ENCODE peak calls at places on chromosomes 6 and 20, in nine cellular contexts. V is SJSA1; H is lung; M is right lobe of liver; O is upper lobe of right lung; Q is CD8-positive, alpha-beta memory T cell; C is adrenal gland; G is effector memory CD4-positive, alpha-beta T cell; J is aorta. I is an unnamed sample. For H3K9me3, the result is how much of the 10 kb centered on the place peaks cover.

GRCh38 chr20:13852321-13852720 is 67.5 kb downstream of the NDUFAF5 start:
- DNase-seq in V (no peak), H (no peak), M (no peak), O (no peak), Q (no peak), C (no peak), G (no peak), J (no peak), I (no peak)

GRCh38 chr6:116529466-116529969 is 16.0 kb downstream of the TRAPPC3L start:
- DNase-seq in V (no peak), H (no peak), M (no peak), O (no peak), Q (no peak), C (no peak), G (no peak), J (no peak), I (no peak)

GRCh38 chr6:127267742-127268588 is 1.3 kb downstream of the RNF146 start:
- DNase-seq in V (no peak), H (no peak), M (no peak), O (no peak), Q (no peak), C (no peak), G (no peak), J (no peak), I (peak)

GRCh38 chr6:69732640-69733039 is 64.2 kb downstream of the LMBRD1 start:
- DNase-seq in V (no peak), H (no peak), M (no peak), O (no peak), Q (no peak), C (no peak), G (no peak), J (no peak), I (peak)

GRCh38 chr20:37282558-37282957 is 6.9 kb upstream of the MANBAL start:
- DNase-seq in V (no peak), H (no peak), M (no peak), O (no peak), Q (no peak), C (no peak), G (no peak), J (no peak), I (no peak)

GRCh38 chr6:79782775-79783174 is 151.6 kb downstream of the SH3BGRL2 start:
- DNase-seq in V (no peak), H (no peak), M (no peak), O (no peak), Q (no peak), C (no peak), G (no peak), J (no peak), I (no peak)

GRCh38 chr6:30411515-30412207 is 66.7 kb downstream of the RPP21 start:
- DNase-seq in V (peak), H (peak), M (no peak), O (peak), Q (peak), C (peak), G (peak), J (peak), I (peak)

GRCh38 chr20:1002682-1003561 is 811 bp upstream of the RSPO4 start:
- DNase-seq in V (no peak), H (no peak), M (no peak), O (peak), Q (no peak), C (no peak), G (no peak), J (no peak), I (no peak)

GRCh38 chr20:50987493-50988210 is 29.0 kb downstream of the MOCS3 start:
- DNase-seq in V (peak), H (peak), M (peak), O (no peak), Q (peak), C (peak), G (peak), J (peak), I (peak)

GRCh38 chr20:4813839-4814695 is 92.4 kb downstream of the PRND start:
- DNase-seq in V (no peak), H (no peak), M (no peak), O (no peak), Q (peak), C (no peak), G (peak), J (no peak), I (peak)

GRCh38 chr6:25035451-25036435 is 100.0 kb upstream of the RIPOR2 start:
- DNase-seq in V (no peak), H (no peak), M (no peak), O (no peak), Q (no peak), C (no peak), G (no peak), J (no peak), I (peak)

GRCh38 chr20:32621071-32621913 is 36.2 kb upstream of the NOL4L start:
- DNase-seq in V (no peak), H (no peak), M (no peak), O (no peak), Q (no peak), C (no peak), G (no peak), J (no peak), I (no peak)

GRCh38 chr20:29443819-29444218 is 1813.6 kb upstream of the DEFB115 start:
- DNase-seq in V (no peak), H (no peak), M (no peak), O (no peak), Q (no peak), C (no peak), G (no peak), J (no peak), I (no peak)
- H3K9me3 ChIP-seq in V (under half), H (under half), M (under half), O (under half), Q (under half), C (under half), G (under half), J (under half), I (under half)

GRCh38 chr6:40131675-40132074 is 197.4 kb upstream of the MOCS1 start:
- DNase-seq in V (no peak), H (no peak), M (no peak), O (no peak), Q (no peak), C (no peak), G (no peak), J (no peak), I (no peak)
- H3K9me3 ChIP-seq in V (under half), H (under half), M (under half), O (under half), Q (under half), C (under half), G (under half), J (under half), I (under half)

GRCh38 chr6:27178001-27178730 is 69.3 kb upstream of the PRSS16 start:
- DNase-seq in V (peak), H (peak), M (peak), O (no peak), Q (peak), C (peak), G (peak), J (peak), I (peak)

GRCh38 chr6:27188885-27189418 is 58.5 kb upstream of the PRSS16 start:
- DNase-seq in V (peak), H (peak), M (peak), O (no peak), Q (peak), C (peak), G (peak), J (peak), I (peak)

GRCh38 chr6:27188206-27188884 is 59.2 kb upstream of the PRSS16 start:
- DNase-seq in V (peak), H (peak), M (peak), O (peak), Q (no peak), C (peak), G (no peak), J (peak), I (no peak)

GRCh38 chr6:27178860-27179259 is 68.6 kb upstream of the PRSS16 start:
- DNase-seq in V (no peak), H (no peak), M (no peak), O (no peak), Q (no peak), C (no peak), G (no peak), J (no peak), I (no peak)

GRCh38 chr6:27183082-27183832 is 64.2 kb upstream of the PRSS16 start:
- DNase-seq in V (no peak), H (no peak), M (no peak), O (no peak), Q (no peak), C (no peak), G (no peak), J (no peak), I (no peak)
- H3K9me3 ChIP-seq in V (under half), H (under half), M (under half), O (under half), Q (under half), C (under half), G (under half), J (under half), I (under half)

GRCh38 chr20:55774628-55775027 is 230.7 kb downstream of the CBLN4 start:
- DNase-seq in V (no peak), H (no peak), M (no peak), O (no peak), Q (no peak), C (no peak), G (no peak), J (no peak), I (no peak)

GRCh38 chr20:55782861-55783260 is 222.5 kb downstream of the CBLN4 start:
- DNase-seq in V (no peak), H (no peak), M (no peak), O (no peak), Q (no peak), C (no peak), G (no peak), J (no peak), I (no peak)

GRCh38 chr20:55777641-55778040 is 227.7 kb downstream of the CBLN4 start:
- DNase-seq in V (no peak), H (no peak), M (no peak), O (no peak), Q (no peak), C (no peak), G (no peak), J (no peak), I (no peak)
- H3K9me3 ChIP-seq in V (under half), H (under half), M (under half), O (under half), Q (under half), C (under half), G (under half), J (under half), I (under half)

DNA sequence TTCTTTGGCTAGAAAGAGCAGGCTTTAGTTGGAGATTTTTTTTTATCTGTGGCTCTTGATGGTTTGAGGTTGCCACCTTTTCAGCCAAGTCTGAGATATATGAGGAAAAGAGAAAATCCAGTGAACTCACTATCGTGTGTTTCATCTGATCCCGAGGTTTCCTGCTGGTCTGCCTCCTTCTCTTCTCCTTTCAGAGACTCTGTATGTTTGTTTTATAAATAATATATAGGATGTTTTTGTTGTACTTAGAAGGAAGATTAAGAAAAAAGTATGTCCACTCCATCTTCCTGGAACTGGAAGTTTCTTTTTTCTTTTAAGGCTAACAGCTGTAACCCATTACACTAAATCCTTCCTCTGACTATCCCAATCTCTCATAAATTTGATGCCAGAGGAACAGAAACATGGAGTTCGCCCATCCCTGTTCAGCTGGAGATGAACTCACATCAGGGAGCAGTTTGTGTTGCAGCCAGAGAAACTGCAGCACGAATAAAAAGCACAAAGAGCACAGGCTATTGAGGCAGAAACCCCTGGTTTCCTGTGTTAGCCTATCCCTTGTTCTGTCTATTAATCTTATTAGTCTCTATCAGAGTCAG is 20.7 kb downstream of the RIPK1 start:
- DNase-seq in V (no peak), H (no peak), M (no peak), O (no peak), Q (no peak), C (no peak), G (no peak), J (no peak), I (no peak)
- H3K9me3 ChIP-seq in V (under half), H (under half), M (under half), O (under half), Q (under half), C (under half), G (under half), J (under half), I (under half)